ENCODE peak calls at places on chromosomes 1 and 21, in seven cellular contexts. R, I, B, T, U, N and D are unnamed samples.

GRCh38 chr1:30778156-30778978 is 20.8 kb upstream of the LAPTM5 start:
- DNase-seq in R (peak), I (no peak), B (no peak), T (no peak), U (no peak), N (peak), D (no peak)

GRCh38 chr1:53541761-53542550 is 82.8 kb downstream of the DMRTB1 start:
- DNase-seq in R (peak), I (peak), B (no peak), T (peak), U (peak), N (peak), D (no peak)

GRCh38 chr1:236673284-236673919 is 12.9 kb upstream of the ACTN2 start:
- DNase-seq in R (peak), I (no peak), B (no peak), T (no peak), U (no peak), N (no peak), D (no peak)

GRCh38 chr1:49408346-49408745 is 615.4 kb downstream of the AGBL4 start:
- DNase-seq in R (no peak), I (no peak), B (no peak), T (no peak), U (no peak), N (no peak), D (no peak)

GRCh38 chr1:157377216-157377821 is 175.0 kb downstream of the FCRL5 start:
- DNase-seq in R (peak), I (peak), B (peak), T (peak), U (peak), N (peak), D (peak)

GRCh38 chr1:173445164-173445563 is 32.0 kb upstream of the PRDX6 start:
- DNase-seq in R (no peak), I (no peak), B (no peak), T (peak), U (no peak), N (no peak), D (no peak)

GRCh38 chr1:184485731-184486723 is 99.2 kb downstream of the C1orf21 start:
- DNase-seq in R (peak), I (no peak), B (no peak), T (no peak), U (no peak), N (peak), D (no peak)

GRCh38 chr1:89842547-89843278 is 21.9 kb downstream of the LRRC8D start:
- DNase-seq in R (peak), I (no peak), B (no peak), T (no peak), U (no peak), N (peak), D (no peak)

GRCh38 chr1:3125078-3125477 is 56.1 kb downstream of the PRDM16 start:
- DNase-seq in R (no peak), I (no peak), B (no peak), T (no peak), U (no peak), N (no peak), D (no peak)

GRCh38 chr1:36420409-36420808 is 22.7 kb upstream of the LSM10 start:
- DNase-seq in R (no peak), I (no peak), B (no peak), T (no peak), U (no peak), N (no peak), D (no peak)

GRCh38 chr1:71587961-71588360 is 507.1 kb upstream of the ZRANB2 start:
- DNase-seq in R (peak), I (no peak), B (no peak), T (peak), U (no peak), N (peak), D (no peak)

GRCh38 chr1:220233927-220234326 is 38.3 kb downstream of the RAB3GAP2 start:
- DNase-seq in R (no peak), I (no peak), B (no peak), T (no peak), U (no peak), N (no peak), D (no peak)

GRCh38 chr1:23577056-23577985 is 18.0 kb upstream of the ID3 start:
- DNase-seq in R (peak), I (no peak), B (no peak), T (no peak), U (peak), N (peak), D (no peak)

GRCh38 chr1:93749894-93750301 is 68.3 kb upstream of the BCAR3 start:
- DNase-seq in R (no peak), I (peak), B (no peak), T (peak), U (no peak), N (no peak), D (peak)

GRCh38 chr1:156108664-156109241 is 5.8 kb upstream of the LMNA start:
- DNase-seq in R (no peak), I (no peak), B (no peak), T (no peak), U (no peak), N (no peak), D (no peak)

GRCh38 chr1:49864597-49864996 is 159.2 kb downstream of the AGBL4 start:
- DNase-seq in R (no peak), I (no peak), B (no peak), T (no peak), U (no peak), N (no peak), D (no peak)

GRCh38 chr1:203177471-203178039 is 1.9 kb upstream of the MYBPH start:
- DNase-seq in R (peak), I (no peak), B (no peak), T (peak), U (no peak), N (peak), D (no peak)

GRCh38 chr1:110524311-110525249 is 5.6 kb upstream of the KCNA10 start:
- DNase-seq in R (peak), I (peak), B (peak), T (peak), U (no peak), N (peak), D (peak)

GRCh38 chr1:17632541-17633193 is 93.2 kb downstream of the ARHGEF10L start:
- DNase-seq in R (peak), I (no peak), B (no peak), T (no peak), U (no peak), N (no peak), D (no peak)

GRCh38 chr1:167777253-167777618 is 55.5 kb downstream of the MPZL1 start:
- DNase-seq in R (no peak), I (no peak), B (no peak), T (no peak), U (no peak), N (no peak), D (no peak)

GRCh38 chr1:24707659-24708058 is 37.6 kb upstream of the CLIC4 start:
- DNase-seq in R (peak), I (no peak), B (no peak), T (no peak), U (peak), N (peak), D (no peak)

DNA sequence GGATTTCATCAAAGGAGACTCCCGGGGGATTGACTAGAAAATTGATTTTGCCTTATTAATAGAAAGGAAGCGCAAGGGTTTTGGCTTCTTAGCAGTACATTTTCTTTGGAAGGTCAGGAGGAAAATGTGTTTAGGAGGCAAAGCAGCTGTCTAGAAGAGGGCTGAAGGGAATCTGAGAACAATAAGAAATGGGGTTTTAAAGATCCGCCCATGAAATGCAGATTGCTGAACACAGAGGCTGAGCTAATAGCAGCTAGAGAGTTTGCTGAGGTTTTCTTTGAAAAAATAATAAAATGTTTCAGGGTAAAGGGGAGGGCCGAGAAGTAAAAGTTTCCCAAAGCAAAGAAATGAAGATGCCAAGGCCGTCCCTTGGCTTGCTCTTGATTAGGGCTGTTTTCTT is 4.9 kb downstream of the SERTAD4 start:
- DNase-seq in R (no peak), I (no peak), B (no peak), T (no peak), U (no peak), N (no peak), D (no peak)
- H3K23ac ChIP-seq in R (no peak), I (no peak), B (no peak), T (no peak), U (no peak), N (no peak), D (no peak)

GRCh38 chr21:19326581-19327319 is 923.2 kb upstream of the TMPRSS15 start:
- DNase-seq in R (no peak), I (no peak), B (no peak), T (no peak), U (no peak), N (no peak), D (no peak)

GRCh38 chr21:19328954-19329353 is 925.4 kb upstream of the TMPRSS15 start:
- DNase-seq in R (no peak), I (no peak), B (no peak), T (no peak), U (no peak), N (no peak), D (no peak)
- H3K23ac ChIP-seq in R (no peak), I (no peak), B (no peak), T (no peak), U (no peak), N (no peak), D (no peak)

GRCh38 chr1:195902779-195903178 is 705.5 kb downstream of the KCNT2 start:
- DNase-seq in R (no peak), I (no peak), B (no peak), T (no peak), U (no peak), N (no peak), D (no peak)
- H3K23ac ChIP-seq in R (no peak), I (no peak), B (no peak), T (no peak), U (no peak), N (no peak), D (no peak)

DNA sequence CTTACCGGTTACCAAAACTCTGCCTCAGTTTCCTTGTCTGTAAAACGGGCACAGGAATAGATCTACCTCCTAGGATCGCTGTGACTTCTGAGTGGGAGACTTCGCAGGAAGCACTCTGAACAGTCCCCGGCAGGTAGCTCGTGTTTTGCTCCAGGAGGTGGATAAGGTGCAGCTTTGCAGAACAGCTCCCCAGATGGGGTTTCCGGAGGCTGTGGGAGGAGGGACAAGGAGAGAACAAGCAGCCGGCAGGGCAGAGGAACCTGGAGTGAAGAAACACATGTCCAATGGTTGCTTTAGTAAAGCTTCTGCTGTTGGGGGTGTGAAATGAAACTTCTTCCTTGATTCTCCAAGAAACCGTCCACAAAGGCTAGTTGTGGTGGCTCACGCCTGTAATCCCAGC is 95.5 kb upstream of the TARDBP start:
- DNase-seq in R (no peak), I (no peak), B (no peak), T (no peak), U (no peak), N (no peak), D (no peak)
- H3K23ac ChIP-seq in R (no peak), I (no peak), B (no peak), T (no peak), U (no peak), N (no peak), D (no peak)

GRCh38 chr1:160619742-160620277 is 27.0 kb downstream of the SLAMF1 start:
- DNase-seq in R (no peak), I (no peak), B (no peak), T (peak), U (no peak), N (no peak), D (no peak)
- H3K23ac ChIP-seq in R (no peak), I (no peak), B (no peak), T (no peak), U (no peak), N (no peak), D (no peak)

GRCh38 chr1:154624756-154625643 is 17.0 kb upstream of the ADAR start:
- DNase-seq in R (peak), I (no peak), B (no peak), T (no peak), U (no peak), N (peak), D (no peak)

GRCh38 chr1:154629160-154630073 is 21.4 kb upstream of the ADAR start:
- DNase-seq in R (peak), I (no peak), B (no peak), T (no peak), U (no peak), N (peak), D (no peak)

GRCh38 chr1:154627247-154628121 is 19.5 kb upstream of the ADAR start:
- DNase-seq in R (peak), I (peak), B (peak), T (peak), U (peak), N (peak), D (peak)

GRCh38 chr1:154626456-154627246 is 18.7 kb upstream of the ADAR start:
- DNase-seq in R (no peak), I (no peak), B (no peak), T (no peak), U (no peak), N (no peak), D (no peak)

GRCh38 chr1:154628122-154628405 is 20.1 kb upstream of the ADAR start:
- DNase-seq in R (no peak), I (no peak), B (no peak), T (no peak), U (no peak), N (no peak), D (no peak)
- H3K23ac ChIP-seq in R (peak), I (no peak), B (no peak), T (no peak), U (no peak), N (no peak), D (no peak)